ENCODE peak calls at places on chromosomes 3 and 15, in six cellular contexts. S is brain microvascular endothelial cell, K is heart left ventricle, T is psoas muscle, N is testis, H is left ventricle myocardium inferior. B is an unnamed sample.
A peak's percentile ranks its signal among the peaks of the same experiment; 100 is the strongest.

GRCh38 chr3:32934150-32934742 is 17.2 kb upstream of the CCR4 start:
- DNase-seq in S (no peak), K (no peak), T (no peak), N (peak; percentile 40), H (no peak), B (no peak)

GRCh38 chr3:52194541-52195296 is 3.2 kb upstream of the ALAS1 start:
- DNase-seq in S (no peak), K (peak; percentile 45), T (peak; percentile 33), N (peak; percentile 75), H (peak; percentile 73), B (no peak)

GRCh38 chr3:171781711-171782127 is 28.6 kb downstream of the PLD1 start:
- DNase-seq in S (no peak), K (no peak), T (no peak), N (no peak), H (no peak), B (no peak)

GRCh38 chr3:194255252-194256039 is 95.7 kb downstream of the CPN2 start:
- DNase-seq in S (no peak), K (peak; percentile 88), T (peak; percentile 62), N (peak; percentile 72), H (peak; percentile 82), B (peak; percentile 48)

GRCh38 chr3:61990618-61991017 is 382.7 kb downstream of the FEZF2 start:
- DNase-seq in S (no peak), K (no peak), T (no peak), N (no peak), H (no peak), B (no peak)

GRCh38 chr15:48361690-48362089 is 30.5 kb downstream of the DUT start:
- DNase-seq in S (peak; percentile 48), K (no peak), T (no peak), N (no peak), H (no peak), B (no peak)

GRCh38 chr3:4834403-4834866 is 144.8 kb upstream of the BHLHE40 start:
- DNase-seq in S (no peak), K (no peak), T (no peak), N (peak; percentile 73), H (no peak), B (no peak)

GRCh38 chr3:69294014-69294771 is 91.7 kb downstream of the FRMD4B start:
- DNase-seq in S (peak; percentile 42), K (no peak), T (no peak), N (no peak), H (no peak), B (no peak)

GRCh38 chr3:18752273-18752934 is 327.3 kb upstream of the SATB1 start:
- DNase-seq in S (no peak), K (no peak), T (no peak), N (no peak), H (no peak), B (no peak)

GRCh38 chr3:72017935-72018334 is 233.0 kb upstream of the PROK2 start:
- DNase-seq in S (no peak), K (no peak), T (no peak), N (no peak), H (no peak), B (no peak)

GRCh38 chr3:48119495-48120193 is 68.6 kb downstream of the CDC25A start:
- DNase-seq in S (peak; percentile 12), K (peak; percentile 64), T (peak; percentile 65), N (peak; percentile 83), H (peak; percentile 61), B (peak; percentile 37)

GRCh38 chr15:76196286-76196948 is 114.9 kb downstream of the ETFA start:
- DNase-seq in S (peak; percentile 65), K (no peak), T (peak; percentile 79), N (peak; percentile 41), H (peak; percentile 46), B (peak; percentile 92)

GRCh38 chr3:53890726-53891499 is 746 bp downstream of the SELENOK start:
- DNase-seq in S (peak; percentile 34), K (no peak), T (no peak), N (peak; percentile 81), H (no peak), B (no peak)

GRCh38 chr15:79474252-79474651 is 42.1 kb downstream of the MINAR1 start:
- DNase-seq in S (no peak), K (no peak), T (no peak), N (no peak), H (no peak), B (no peak)

GRCh38 chr3:58077586-58078285 is 69.5 kb downstream of the FLNB start:
- DNase-seq in S (no peak), K (no peak), T (no peak), N (no peak), H (no peak), B (no peak)

GRCh38 chr3:47405820-47406761 is 25.3 kb downstream of the PTPN23 start:
- DNase-seq in S (no peak), K (no peak), T (no peak), N (no peak), H (no peak), B (no peak)

GRCh38 chr3:192514754-192515660 is 212.3 kb downstream of the FGF12 start:
- DNase-seq in S (no peak), K (peak; percentile 30), T (peak; percentile 18), N (peak; percentile 69), H (no peak), B (no peak)

GRCh38 chr3:57127849-57128566 is 37.1 kb downstream of the IL17RD start:
- DNase-seq in S (no peak), K (no peak), T (no peak), N (peak; percentile 14), H (no peak), B (no peak)

GRCh38 chr3:14210843-14211594 is 32.4 kb downstream of the LSM3 start:
- DNase-seq in S (no peak), K (no peak), T (no peak), N (no peak), H (no peak), B (no peak)

DNA sequence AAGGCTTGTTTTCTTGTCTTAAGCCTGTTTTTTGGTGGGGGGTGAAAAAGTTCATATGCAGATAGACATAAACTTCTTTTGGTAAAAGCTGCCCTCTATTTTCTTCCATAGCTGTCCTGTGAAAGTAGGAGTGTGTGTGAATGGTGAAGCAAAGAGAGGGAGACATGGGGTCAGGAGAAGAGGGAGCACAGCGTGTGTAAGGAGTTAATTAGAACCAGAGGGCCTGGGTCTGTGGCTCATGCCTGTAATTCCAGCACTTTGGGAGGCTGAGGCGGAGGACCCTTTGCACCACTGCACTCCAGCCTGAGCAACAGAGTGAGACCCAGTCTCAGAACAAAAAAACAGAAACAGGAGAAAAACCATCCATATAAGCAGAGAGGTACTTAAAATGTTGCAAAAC is 16.2 kb upstream of the CCNL1 start:
- DNase-seq in S (no peak), K (no peak), T (no peak), N (no peak), H (no peak), B (no peak)
- H3K4me3 ChIP-seq in S (peak overlapping the region; percentile 61), K (peak overlapping the region; percentile 33), T (peak overlapping the region; percentile 73), N (peak overlapping the region; percentile 67), H (peak overlapping the region; percentile 76), B (peak overlapping the region; percentile 68)

GRCh38 chr3:128069271-128069670 is 17.0 kb downstream of the SEC61A1 start:
- DNase-seq in S (no peak), K (no peak), T (no peak), N (no peak), H (no peak), B (no peak)

GRCh38 chr3:128073185-128073725 is 21.0 kb downstream of the SEC61A1 start:
- DNase-seq in S (no peak), K (no peak), T (no peak), N (no peak), H (no peak), B (no peak)

GRCh38 chr3:128071771-128072453 is 19.7 kb downstream of the SEC61A1 start:
- DNase-seq in S (no peak), K (no peak), T (no peak), N (no peak), H (no peak), B (no peak)

GRCh38 chr3:128072454-128073184 is 20.4 kb downstream of the SEC61A1 start:
- DNase-seq in S (no peak), K (no peak), T (no peak), N (no peak), H (no peak), B (no peak)

DNA sequence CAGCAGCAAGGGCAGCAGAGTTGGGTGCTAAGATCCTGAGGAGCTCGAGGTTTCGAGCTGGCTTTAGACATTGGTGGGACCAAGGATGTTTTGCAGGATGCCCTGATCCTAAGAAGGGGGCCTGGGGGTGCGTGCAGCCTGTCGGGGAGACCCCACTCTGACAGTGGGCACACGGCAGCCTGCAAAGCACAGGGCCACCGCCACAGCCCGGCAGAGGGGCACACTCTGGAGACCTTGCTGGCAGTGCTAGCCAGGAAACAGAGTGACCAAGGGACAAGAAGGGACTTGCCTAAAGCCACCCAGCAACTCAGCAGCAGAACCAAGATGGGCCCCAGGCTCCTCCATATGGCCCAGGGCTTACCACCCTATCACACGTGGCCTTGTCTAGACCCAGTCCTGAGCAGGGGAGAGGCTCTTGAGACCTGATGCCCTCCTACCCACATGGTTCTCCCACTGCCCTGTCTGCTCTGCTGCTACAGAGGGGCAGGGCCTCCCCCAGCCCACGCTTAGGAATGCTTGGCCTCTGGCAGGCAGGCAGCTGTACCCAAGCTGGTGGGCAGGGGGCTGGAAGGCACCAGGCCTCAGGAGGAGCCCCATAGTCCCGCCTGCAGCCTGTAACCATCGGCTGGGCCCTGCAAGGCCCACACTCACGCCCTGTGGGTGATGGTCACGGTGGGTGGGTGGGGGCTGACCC is 18.8 kb downstream of the SEC61A1 start:
- DNase-seq in S (no peak), K (no peak), T (no peak), N (no peak), H (no peak), B (no peak)
- H3K36me3 ChIP-seq in S (peaks cover 67% of the 10 kb centered on the region), K (peaks cover 75% of the 10 kb centered on the region), T (peaks cover 10% of the 10 kb centered on the region), N (no peaks in the 10 kb centered on the region), H (peaks cover 69% of the 10 kb centered on the region), B (peaks cover 3% of the 10 kb centered on the region)

DNA sequence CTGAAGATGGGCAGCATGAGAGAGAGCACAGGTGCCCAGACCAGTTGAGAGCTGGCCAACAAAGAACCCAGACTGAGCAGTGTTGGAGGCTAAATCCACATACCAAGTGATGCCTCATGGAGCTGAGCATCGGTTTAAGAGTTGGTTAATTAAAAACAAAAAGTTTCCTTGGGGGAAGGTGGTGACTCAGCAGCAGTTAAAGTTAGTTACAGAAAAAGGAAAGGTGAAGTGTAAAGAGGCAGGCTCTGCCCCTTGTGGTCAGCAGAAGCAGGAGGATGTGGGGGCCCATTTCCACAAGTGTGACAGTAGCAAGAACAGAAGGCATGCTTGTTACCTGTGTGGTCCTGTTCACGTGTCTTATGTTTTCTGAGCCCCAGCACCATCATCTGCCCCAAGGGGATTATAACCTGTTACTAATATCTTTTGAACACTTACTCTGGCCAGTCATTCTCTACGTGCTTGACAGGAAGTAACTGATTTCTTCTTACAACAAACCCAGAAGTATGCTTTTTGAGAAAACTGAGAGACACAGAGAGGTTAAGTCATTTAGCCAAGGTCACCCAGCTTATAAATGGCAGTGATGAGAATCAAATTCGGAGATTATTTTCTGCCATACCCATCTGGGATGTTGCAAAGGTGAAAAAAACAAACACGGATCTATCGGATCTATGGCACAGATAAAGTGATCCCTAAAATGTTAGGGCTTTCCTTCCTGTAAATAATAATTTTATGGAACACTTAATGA is 91.0 kb downstream of the EPHB1 start:
- DNase-seq in S (no peak), K (no peak), T (no peak), N (no peak), H (no peak), B (no peak)
- TF ChIP-seq CTCF in S (peak; percentile 22), K (no peak), T (no peak), N (no peak), H (no peak), B (no peak)

DNA sequence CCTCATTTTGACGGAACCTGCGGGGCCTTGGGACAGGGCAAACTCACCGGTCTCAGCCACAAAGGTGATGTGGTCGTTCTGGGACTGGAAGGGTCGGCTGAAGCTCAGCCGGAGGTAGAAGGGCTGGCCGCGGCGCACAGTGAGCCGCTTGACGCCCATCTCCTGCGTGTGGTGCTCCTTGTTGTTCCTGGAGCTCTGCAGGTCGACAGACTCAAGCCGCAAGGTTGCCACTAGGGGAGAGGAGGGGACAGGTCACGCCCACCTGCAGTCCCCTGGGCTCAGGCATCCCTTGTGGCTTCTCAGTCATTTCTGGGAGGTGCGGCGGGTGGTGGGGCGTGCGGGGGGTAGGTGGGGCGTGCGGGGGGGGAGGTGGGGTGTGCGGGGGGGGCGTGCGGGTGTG is 26.7 kb upstream of the TGM5 start:
- DNase-seq in S (no peak), K (no peak), T (no peak), N (no peak), H (no peak), B (no peak)
- H3K4me3 ChIP-seq in S (no peak overlapping the region), K (no peak overlapping the region), T (no peak overlapping the region), N (peak overlapping the region; percentile 20), H (no peak overlapping the region), B (no peak overlapping the region)